ENCODE peak calls at places on chromosomes 7 and 10, in seven cellular contexts. D, T, V, Z, Y, U and I are unnamed samples.

GRCh38 chr7:134378562-134378961 is 61.8 kb upstream of the SLC35B4 start:
- DNase-seq in Z (no peak), D (no peak), T (no peak), Y (no peak), U (no peak), V (no peak), I (no peak)

GRCh38 chr10:32077896-32078295 is 21.7 kb upstream of the KIF5B start:
- DNase-seq in Y (no peak), T (peak; percentile 41), U (no peak), D (no peak), V (peak; percentile 82), Z (peak; percentile 75), I (no peak)

GRCh38 chr10:110442746-110443145 is 55.0 kb upstream of the DUSP5 start:
- DNase-seq in Y (no peak), T (no peak), V (no peak), D (no peak), Z (no peak), U (no peak), I (no peak)

GRCh38 chr10:101397140-101397539 is 43.2 kb downstream of the BTRC start:
- DNase-seq in T (no peak), D (no peak), Z (peak; percentile 4), V (peak; percentile 62), U (no peak), Y (no peak), I (peak; percentile 53)

GRCh38 chr7:41709621-41710020 is 6.7 kb upstream of the INHBA start:
- DNase-seq in D (no peak), U (no peak), Z (peak; percentile 85), Y (no peak), T (no peak), V (peak; percentile 87), I (peak; percentile 74)

GRCh38 chr7:157661611-157661975 is 324.8 kb downstream of the DNAJB6 start:
- DNase-seq in Y (no peak), Z (no peak), U (no peak), V (no peak), D (no peak), T (no peak), I (no peak)

GRCh38 chr7:129908181-129908580 is 44.6 kb downstream of the UBE2H start:
- DNase-seq in Z (peak; percentile 61), U (no peak), T (no peak), V (peak; percentile 61), Y (no peak), D (no peak), I (no peak)

GRCh38 chr10:108039821-108040584 is 875.5 kb upstream of the SORCS1 start:
- DNase-seq in V (no peak), Z (no peak), Y (peak; percentile 73), D (no peak), T (no peak), U (no peak), I (no peak)

GRCh38 chr10:74153676-74154075 is 2.7 kb downstream of the ADK start:
- DNase-seq in V (no peak), U (no peak), T (no peak), D (no peak), Z (no peak), Y (no peak), I (no peak)

GRCh38 chr10:33612116-33612515 is 277.6 kb upstream of the NRP1 start:
- DNase-seq in D (no peak), Z (no peak), U (no peak), V (peak; percentile 81), Y (no peak), T (no peak), I (no peak)

GRCh38 chr7:36961097-36961496 is 236.8 kb upstream of the AOAH start:
- DNase-seq in D (no peak), V (no peak), Z (no peak), T (no peak), Y (no peak), U (no peak), I (no peak)

GRCh38 chr10:32937824-32938482 is 20.1 kb downstream of the ITGB1 start:
- DNase-seq in D (no peak), T (no peak), Y (no peak), U (no peak), V (peak; percentile 56), Z (no peak), I (peak; percentile 33)

GRCh38 chr10:73577788-73578187 is 13.4 kb downstream of the USP54 start:
- DNase-seq in V (peak; percentile 42), U (no peak), D (no peak), Z (no peak), Y (no peak), T (peak; percentile 37), I (no peak)

GRCh38 chr7:157152391-157152937 is 13.7 kb downstream of the UBE3C start:
- DNase-seq in D (no peak), U (no peak), Y (no peak), V (no peak), T (no peak), Z (no peak), I (no peak)

GRCh38 chr10:102460836-102461186 is 9.5 kb upstream of the C10orf95 start:
- DNase-seq in Z (no peak), D (no peak), Y (no peak), U (no peak), T (no peak), V (no peak), I (no peak)

GRCh38 chr7:104980969-104981670 is 32.9 kb upstream of the KMT2E start:
- DNase-seq in Z (peak; percentile 66), U (no peak), D (no peak), T (peak; percentile 82), V (peak; percentile 51), Y (no peak), I (peak; percentile 66)

GRCh38 chr7:84425702-84426259 is 231.2 kb upstream of the SEMA3A start:
- DNase-seq in D (no peak), T (no peak), Y (no peak), Z (no peak), U (no peak), V (no peak), I (no peak)

GRCh38 chr10:876442-876841 is 55.1 kb downstream of the LARP4B start:
- DNase-seq in Y (no peak), Z (no peak), D (no peak), U (no peak), V (no peak), T (no peak), I (no peak)

GRCh38 chr10:24430591-24430990 is 221.7 kb downstream of the KIAA1217 start:
- DNase-seq in U (no peak), Y (no peak), Z (no peak), V (no peak), D (no peak), T (no peak), I (no peak)

GRCh38 chr7:131011437-131011752 is 277.4 kb upstream of the KLF14 start:
- DNase-seq in D (peak; percentile 25), Y (peak; percentile 43), Z (no peak), T (no peak), V (no peak), U (no peak), I (no peak)

GRCh38 chr7:23020742-23021401 is 6.9 kb upstream of the HYCC1 start:
- DNase-seq in D (no peak), V (peak; percentile 95), Y (no peak), U (no peak), T (no peak), Z (peak; percentile 91), I (peak; percentile 16)

GRCh38 chr7:106375499-106375898 is 90.7 kb upstream of the NAMPT start:
- DNase-seq in V (no peak), T (no peak), Z (no peak), U (no peak), Y (no peak), D (no peak), I (no peak)

GRCh38 chr7:42372498-42372897 is 135.5 kb upstream of the GLI3 start:
- DNase-seq in T (no peak), D (no peak), U (no peak), Y (no peak), Z (no peak), V (no peak), I (no peak)